ENCODE peak calls at places on chromosomes 11 and 22, in ten cellular contexts. D is right lobe of liver; I is thyroid gland; H is IMR-90; V is ovary; U is fibroblast of lung; S is effector memory CD4-positive, alpha-beta T cell; Z is gastrocnemius medialis; T is PC-9; L is HCT116. E is an unnamed sample.

GRCh38 chr11:78284261-78284660 is 95.5 kb downstream of the USP35 start:
- DNase-seq in D (no peak), L (no peak), S (no peak), T (no peak), I (no peak), Z (no peak), H (no peak), U (no peak), V (no peak), E (no peak)

GRCh38 chr11:112318661-112319060 is 58.0 kb upstream of the PLET1 start:
- DNase-seq in T (no peak), S (no peak), Z (no peak), V (no peak), L (no peak), H (no peak), D (no peak), U (no peak), I (no peak), E (no peak)

GRCh38 chr22:36331912-36332622 is 55.7 kb downstream of the MYH9 start:
- DNase-seq in U (peak; percentile 60), T (peak; percentile 79), S (peak; percentile 44), Z (no peak), H (peak; percentile 49), I (peak; percentile 82), V (peak; percentile 80), L (no peak), D (peak; percentile 70), E (no peak)

GRCh38 chr11:86692317-86692716 is 19.9 kb upstream of the ME3 start:
- DNase-seq in H (peak; percentile 42), U (peak; percentile 74), Z (no peak), L (no peak), I (no peak), D (no peak), V (no peak), S (no peak), T (no peak), E (no peak)

GRCh38 chr11:130850185-130850944 is 65.9 kb downstream of the SNX19 start:
- DNase-seq in V (no peak), T (no peak), D (no peak), I (no peak), U (no peak), S (no peak), Z (no peak), L (no peak), H (no peak), E (no peak)

GRCh38 chr22:50699754-50700386 is 27.2 kb downstream of the SHANK3 start:
- DNase-seq in S (no peak), U (no peak), I (no peak), T (no peak), L (no peak), Z (no peak), V (no peak), D (peak; percentile 83), H (no peak), E (no peak)

GRCh38 chr11:94655291-94655690 is 88.1 kb downstream of the PIWIL4 start:
- DNase-seq in Z (no peak), L (no peak), D (no peak), H (no peak), I (no peak), U (no peak), V (no peak), T (no peak), S (no peak), E (no peak)

GRCh38 chr22:30628491-30628890 is 7.1 kb upstream of the SLC35E4 start:
- DNase-seq in H (no peak), V (no peak), I (peak; percentile 6), Z (no peak), D (no peak), L (no peak), S (no peak), U (no peak), T (no peak), E (no peak)

GRCh38 chr11:85941380-85941973 is 86.3 kb downstream of the CCDC83 start:
- DNase-seq in H (peak; percentile 74), U (peak; percentile 58), T (peak; percentile 22), Z (peak; percentile 32), I (peak; percentile 58), V (peak; percentile 60), D (peak; percentile 58), L (no peak), S (no peak), E (peak; percentile 60)

DNA sequence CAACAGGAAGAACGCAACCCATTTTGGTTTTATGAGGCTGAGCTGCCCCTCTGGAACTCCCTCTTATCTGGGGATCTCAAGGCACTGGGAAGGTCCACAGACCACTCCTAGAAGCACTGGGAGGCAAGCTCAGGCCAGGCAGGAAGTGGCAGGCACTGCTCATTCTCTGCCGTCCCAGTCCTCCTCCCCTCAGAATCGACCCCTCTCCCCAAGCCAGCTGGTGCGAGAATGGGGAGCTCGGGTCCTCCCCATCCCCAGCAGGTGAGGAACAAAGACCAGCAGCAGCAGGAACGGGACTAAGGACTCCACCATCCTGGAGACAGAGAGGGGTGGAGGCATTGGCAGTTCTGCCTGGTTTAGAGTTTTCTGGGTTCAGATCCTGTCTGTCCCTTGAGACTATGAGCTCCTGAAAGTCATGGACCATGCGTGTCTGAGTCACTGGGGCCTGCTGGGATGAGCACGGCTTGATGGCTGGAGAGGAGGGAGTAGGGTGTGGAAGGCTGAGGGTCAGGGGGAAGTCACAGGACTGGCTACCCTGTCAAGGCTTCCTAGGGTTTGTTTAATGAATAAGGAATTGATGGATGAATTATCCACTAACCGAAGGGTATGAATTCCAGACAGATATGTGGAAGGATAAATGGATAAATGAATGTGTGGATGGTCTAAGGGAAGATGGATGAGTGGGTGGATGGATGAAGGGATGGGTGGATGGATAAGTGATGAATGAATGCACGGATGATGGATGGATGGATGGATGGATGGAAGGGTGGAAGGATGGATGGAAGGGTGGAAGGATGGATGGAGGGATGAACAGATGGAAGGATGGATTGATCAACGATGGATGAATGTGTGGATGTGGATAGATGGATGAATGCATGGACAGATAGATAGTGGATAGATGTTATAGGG is 6.4 kb downstream of the MYEOV start:
- DNase-seq in L (no peak), Z (no peak), S (no peak), V (no peak), D (no peak), H (peak; percentile 61), I (no peak), U (peak; percentile 44), T (peak; percentile 48), E (peak; percentile 70)
- H3K27ac ChIP-seq in L (peak overlapping the region; percentile 99), Z (no peak overlapping the region), S (no peak overlapping the region), V (no peak overlapping the region), D (no peak overlapping the region), H (peak overlapping the region; percentile 69), I (no peak overlapping the region), U (peak overlapping the region; percentile 94), T (peak overlapping the region; percentile 98), E (peak overlapping the region; percentile 74)

GRCh38 chr11:100635194-100635593 is 51.9 kb upstream of the ARHGAP42 start:
- DNase-seq in L (no peak), U (no peak), I (no peak), S (no peak), D (no peak), T (no peak), H (no peak), Z (no peak), V (no peak), E (no peak)
- H3K27ac ChIP-seq in L (no peak overlapping the region), U (no peak overlapping the region), I (no peak overlapping the region), S (no peak overlapping the region), D (no peak overlapping the region), T (no peak overlapping the region), H (no peak overlapping the region), Z (no peak overlapping the region), V (no peak overlapping the region), E (no peak overlapping the region)

GRCh38 chr11:118705796-118706545 is 26.5 kb upstream of the TREH start:
- DNase-seq in S (no peak), I (no peak), L (no peak), U (no peak), D (no peak), T (no peak), H (no peak), V (no peak), Z (no peak), E (no peak)
- H3K27ac ChIP-seq in S (no peak overlapping the region), I (no peak overlapping the region), L (no peak overlapping the region), U (no peak overlapping the region), D (no peak overlapping the region), T (no peak overlapping the region), H (no peak overlapping the region), V (no peak overlapping the region), Z (no peak overlapping the region), E (no peak overlapping the region)

DNA sequence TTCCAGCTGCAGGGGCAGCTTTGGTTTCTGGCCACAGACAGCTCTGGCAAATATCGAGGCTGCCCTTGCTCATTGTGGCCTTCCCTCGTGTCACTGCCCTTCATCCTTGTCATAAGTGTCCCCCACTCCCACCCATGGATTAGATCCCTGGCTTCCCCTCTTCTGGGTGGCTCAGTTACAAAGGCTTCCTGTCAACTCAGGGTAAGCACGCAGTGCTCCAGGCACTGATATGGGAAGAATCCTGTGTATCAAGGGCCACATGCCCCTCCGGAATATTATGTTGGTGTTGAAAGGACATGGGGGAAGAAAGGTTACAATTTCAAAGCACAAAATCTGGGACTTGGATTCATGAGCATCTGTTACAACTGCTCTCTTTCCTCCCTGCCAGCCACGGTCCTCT is 128.1 kb downstream of the DBX1 start:
- DNase-seq in I (no peak), V (no peak), D (no peak), L (no peak), H (no peak), S (no peak), U (no peak), Z (no peak), T (no peak), E (no peak)
- H3K27ac ChIP-seq in I (peak overlapping the region; percentile 62), V (no peak overlapping the region), D (no peak overlapping the region), L (no peak overlapping the region), H (peak overlapping the region; percentile 88), S (no peak overlapping the region), U (peak overlapping the region; percentile 71), Z (no peak overlapping the region), T (peak overlapping the region; percentile 83), E (peak overlapping the region; percentile 94)

GRCh38 chr11:61973603-61974162 is 6.2 kb upstream of the FTH1 start:
- DNase-seq in V (peak; percentile 50), I (peak; percentile 67), D (peak; percentile 51), Z (no peak), L (no peak), H (no peak), T (no peak), U (no peak), S (no peak), E (no peak)

GRCh38 chr11:61976813-61977475 is 9.5 kb upstream of the FTH1 start:
- DNase-seq in Z (no peak), D (peak; percentile 45), S (no peak), L (no peak), H (no peak), V (peak; percentile 27), T (no peak), U (no peak), I (no peak), E (no peak)

GRCh38 chr11:61976420-61976800 is 9.0 kb upstream of the FTH1 start:
- DNase-seq in S (no peak), I (no peak), V (peak; percentile 23), U (no peak), L (no peak), H (no peak), Z (no peak), T (no peak), D (no peak), E (no peak)

GRCh38 chr11:61975638-61976419 is 8.4 kb upstream of the FTH1 start:
- DNase-seq in I (no peak), V (peak; percentile 34), S (no peak), L (no peak), D (peak; percentile 61), T (no peak), U (no peak), Z (no peak), H (no peak), E (no peak)

GRCh38 chr11:61974766-61975631 is 7.6 kb upstream of the FTH1 start:
- DNase-seq in H (no peak), D (peak; percentile 92), T (no peak), L (no peak), I (peak; percentile 85), Z (no peak), S (no peak), V (peak; percentile 30), U (peak; percentile 46), E (no peak)
- H3K27ac ChIP-seq in H (no peak overlapping the region), D (peak overlapping the region; percentile 79), T (peak overlapping the region; percentile 99), L (no peak overlapping the region), I (peak overlapping the region; percentile 93), Z (no peak overlapping the region), S (no peak overlapping the region), V (no peak overlapping the region), U (no peak overlapping the region), E (no peak overlapping the region)